ENCODE peak calls at places on chromosomes 7 and 10, in five cellular contexts. G, W, T, X and F are unnamed samples.

GRCh38 chr10:91541481-91541880 is 91.4 kb downstream of the PPP1R3C start:
- DNase-seq in T (no peak), G (peak; percentile 84), W (no peak), X (no peak), F (no peak)

GRCh38 chr7:28408105-28408973 is 4.0 kb upstream of the CREB5 start:
- DNase-seq in T (no peak), W (no peak), X (peak; percentile 50), G (no peak), F (no peak)

GRCh38 chr7:117053407-117053806 is 100.1 kb downstream of the ST7 start:
- DNase-seq in T (no peak), X (no peak), W (no peak), G (peak; percentile 31), F (no peak)

GRCh38 chr7:1424041-1424440 is 35.2 kb downstream of the MICALL2 start:
- DNase-seq in G (no peak), W (no peak), X (no peak), T (no peak), F (no peak)

GRCh38 chr10:33122014-33122788 is 164.2 kb upstream of the ITGB1 start:
- DNase-seq in G (peak; percentile 85), X (no peak), T (no peak), W (no peak), F (no peak)

GRCh38 chr7:127751723-127752448 is 99.9 kb downstream of the SND1 start:
- DNase-seq in X (no peak), W (no peak), T (no peak), G (peak; percentile 52), F (no peak)

GRCh38 chr10:112754001-112754411 is 196.0 kb upstream of the TCF7L2 start:
- DNase-seq in X (no peak), T (no peak), G (peak; percentile 58), W (no peak), F (no peak)

GRCh38 chr7:137564677-137565076 is 221.1 kb upstream of the PTN start:
- DNase-seq in X (no peak), T (no peak), G (no peak), W (no peak), F (no peak)

GRCh38 chr7:151276651-151277590 is 28.4 kb upstream of the SMARCD3 start:
- DNase-seq in W (peak; percentile 87), G (peak; percentile 78), X (peak; percentile 61), T (peak; percentile 32), F (peak; percentile 21)

GRCh38 chr7:38191791-38192190 is 13.7 kb downstream of the STARD3NL start:
- DNase-seq in T (no peak), G (no peak), W (no peak), X (no peak), F (no peak)

GRCh38 chr10:119161680-119162079 is 3.8 kb downstream of the SFXN4 start:
- DNase-seq in X (no peak), W (no peak), T (no peak), G (peak; percentile 26), F (no peak)

GRCh38 chr7:71987200-71987767 is 424.9 kb downstream of the CALN1 start:
- DNase-seq in X (no peak), T (no peak), W (no peak), G (no peak), F (no peak)

GRCh38 chr7:72924748-72925545 is at the start of gene POM121:
- DNase-seq in X (peak; percentile 83), T (peak; percentile 72), W (peak; percentile 95), G (peak; percentile 93), F (peak; percentile 95)

GRCh38 chr7:83852136-83852535 is 203.2 kb upstream of the SEMA3E start:
- DNase-seq in W (no peak), G (no peak), T (no peak), X (no peak), F (no peak)

GRCh38 chr10:133097418-133097817 is 9.7 kb downstream of the ADGRA1 start:
- DNase-seq in T (no peak), X (no peak), G (no peak), W (no peak), F (no peak)
- H3K27me3 ChIP-seq in T (no peaks in the 10 kb centered on the region), X (peaks cover 98% of the 10 kb centered on the region), G (peaks cover 51% of the 10 kb centered on the region), W (peaks cover 70% of the 10 kb centered on the region), F (no peaks in the 10 kb centered on the region)

GRCh38 chr10:110506448-110506847 is 8.7 kb downstream of the DUSP5 start:
- DNase-seq in G (no peak), X (no peak), T (no peak), W (no peak), F (no peak)
- H3K9me3 ChIP-seq in G (no peaks in the 10 kb centered on the region), X (no peaks in the 10 kb centered on the region), T (no peaks in the 10 kb centered on the region), W (no peaks in the 10 kb centered on the region), F (no peaks in the 10 kb centered on the region)

GRCh38 chr7:49244543-49244942 is 320.2 kb downstream of the CDC14C start:
- DNase-seq in W (no peak), G (no peak), T (no peak), X (no peak), F (no peak)

GRCh38 chr7:49247759-49248158 is 323.4 kb downstream of the CDC14C start:
- DNase-seq in W (no peak), X (no peak), G (no peak), T (no peak), F (no peak)

GRCh38 chr7:49243521-49243920 is 319.2 kb downstream of the CDC14C start:
- DNase-seq in G (no peak), W (no peak), T (no peak), X (no peak), F (no peak)

DNA sequence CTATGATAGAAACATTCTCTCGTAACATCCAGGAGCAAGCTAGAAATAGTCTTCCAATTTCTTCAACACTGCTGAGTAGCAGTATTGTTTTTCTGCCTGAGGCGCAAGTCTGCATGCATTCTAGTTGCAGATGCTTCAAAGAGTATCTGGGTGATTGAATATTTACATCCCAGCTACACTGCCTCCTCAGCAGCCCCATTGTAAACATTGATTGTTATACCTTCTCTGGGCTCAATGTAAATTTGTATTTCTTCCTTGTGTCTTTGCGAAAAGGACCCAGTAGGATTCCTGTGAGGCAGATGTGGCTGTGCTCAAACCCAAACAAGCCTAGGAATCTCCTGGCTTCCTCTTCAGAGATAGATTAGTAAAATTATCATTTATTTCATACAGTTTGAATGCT is 320.7 kb downstream of the CDC14C start:
- DNase-seq in G (no peak), X (no peak), T (no peak), W (no peak), F (no peak)
- H3K4me3 ChIP-seq in G (no peak overlapping the region), X (no peak overlapping the region), T (no peak overlapping the region), W (no peak overlapping the region), F (no peak overlapping the region)

GRCh38 chr7:157687158-157687557 is 350.4 kb downstream of the DNAJB6 start:
- DNase-seq in X (no peak), G (no peak), W (no peak), T (no peak), F (no peak)

GRCh38 chr7:157686285-157686894 is 349.6 kb downstream of the DNAJB6 start:
- DNase-seq in T (no peak), G (no peak), X (no peak), W (no peak), F (no peak)

GRCh38 chr7:157684596-157685429 is 348.0 kb downstream of the DNAJB6 start:
- DNase-seq in W (peak; percentile 63), G (no peak), X (no peak), T (no peak), F (no peak)

GRCh38 chr7:157684157-157684595 is 347.4 kb downstream of the DNAJB6 start:
- DNase-seq in G (no peak), X (no peak), T (no peak), W (no peak), F (peak; percentile 35)

GRCh38 chr7:157685430-157686284 is 348.9 kb downstream of the DNAJB6 start:
- DNase-seq in G (no peak), W (peak; percentile 66), X (no peak), T (no peak), F (peak; percentile 37)
- H3K27me3 ChIP-seq in G (peaks cover 99% of the 10 kb centered on the region), W (peaks cover 98% of the 10 kb centered on the region), X (peaks cover 100% of the 10 kb centered on the region), T (no peaks in the 10 kb centered on the region), F (no peaks in the 10 kb centered on the region)

GRCh38 chr7:99019523-99020412 is 124.1 kb downstream of the SMURF1 start:
- DNase-seq in T (no peak), W (no peak), X (no peak), G (no peak), F (peak; percentile 6)

GRCh38 chr7:99014113-99014985 is 129.6 kb downstream of the SMURF1 start:
- DNase-seq in X (no peak), G (no peak), T (no peak), W (no peak), F (peak; percentile 1)

GRCh38 chr7:99012722-99013121 is 131.2 kb downstream of the SMURF1 start:
- DNase-seq in X (no peak), T (no peak), G (no peak), W (no peak), F (no peak)

GRCh38 chr7:99013266-99014112 is 130.4 kb downstream of the SMURF1 start:
- DNase-seq in W (no peak), X (no peak), T (no peak), G (no peak), F (peak; percentile 44)

DNA sequence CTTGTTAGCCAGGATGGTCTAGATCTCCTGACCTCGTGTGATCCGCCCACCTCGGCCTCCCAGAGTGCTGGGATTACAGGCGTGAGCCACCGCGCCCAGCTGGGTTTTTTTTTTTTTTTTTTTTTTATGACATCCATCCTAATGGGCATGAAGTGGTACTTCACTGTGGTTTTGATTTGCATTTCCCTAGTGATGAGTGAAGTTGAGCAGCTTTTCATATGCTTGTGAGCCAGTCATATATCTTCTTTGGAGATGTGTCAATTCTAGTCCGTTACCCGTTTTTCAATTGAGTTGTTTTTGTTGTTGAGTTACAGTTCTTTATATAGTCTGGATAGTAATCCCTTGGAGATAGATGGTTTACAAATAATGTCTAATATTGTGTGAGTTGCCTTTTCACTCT is 127.7 kb downstream of the SMURF1 start:
- DNase-seq in X (no peak), G (no peak), T (no peak), W (no peak), F (peak; percentile 10)
- H3K9me3 ChIP-seq in X (no peaks in the 10 kb centered on the region), G (no peaks in the 10 kb centered on the region), T (no peaks in the 10 kb centered on the region), W (no peaks in the 10 kb centered on the region), F (no peaks in the 10 kb centered on the region)

GRCh38 chr7:107079212-107079940 is 34.9 kb downstream of the PRKAR2B start:
- DNase-seq in G (no peak), T (no peak), W (no peak), X (no peak), F (no peak)

GRCh38 chr7:107077699-107078516 is 33.4 kb downstream of the PRKAR2B start:
- DNase-seq in T (peak; percentile 18), X (no peak), G (no peak), W (no peak), F (no peak)

GRCh38 chr7:107080099-107080505 is 35.6 kb downstream of the PRKAR2B start:
- DNase-seq in T (no peak), X (no peak), G (no peak), W (no peak), F (no peak)

GRCh38 chr7:107076781-107077698 is 32.5 kb downstream of the PRKAR2B start:
- DNase-seq in T (no peak), W (no peak), X (no peak), G (peak; percentile 7), F (no peak)

GRCh38 chr7:107078517-107078966 is 34.0 kb downstream of the PRKAR2B start:
- DNase-seq in T (peak; percentile 4), W (no peak), G (peak; percentile 52), X (no peak), F (no peak)
- H3K4me3 ChIP-seq in T (no peak overlapping the region), W (peak overlapping the region; percentile 0), G (no peak overlapping the region), X (no peak overlapping the region), F (no peak overlapping the region)

GRCh38 chr7:135714534-135715009 is 13.4 kb downstream of the SLC13A4 start:
- DNase-seq in X (no peak), G (peak; percentile 43), W (no peak), T (peak; percentile 67), F (no peak)
- H3K27me3 ChIP-seq in X (no peaks in the 10 kb centered on the region), G (no peaks in the 10 kb centered on the region), W (peaks cover 6% of the 10 kb centered on the region), T (no peaks in the 10 kb centered on the region), F (no peaks in the 10 kb centered on the region)

GRCh38 chr10:12501851-12502525 is 152.6 kb downstream of the CAMK1D start:
- DNase-seq in W (peak; percentile 64), G (no peak), T (no peak), X (peak; percentile 25), F (no peak)
- H3K9me3 ChIP-seq in W (no peaks in the 10 kb centered on the region), G (no peaks in the 10 kb centered on the region), T (no peaks in the 10 kb centered on the region), X (no peaks in the 10 kb centered on the region), F (no peaks in the 10 kb centered on the region)